ENCODE peak calls at places on chromosomes 12 and 14, in five cellular contexts. Y, G, S, Q and F are unnamed samples.

GRCh38 chr14:28305938-28306337 is 460.6 kb upstream of the FOXG1 start:
- DNase-seq in G (no peak), Q (no peak), S (no peak), Y (no peak), F (no peak)

GRCh38 chr12:57899010-57899662 is 42.2 kb upstream of the ATP23 start:
- DNase-seq in Y (peak), S (peak), Q (peak), G (peak), F (no peak)

GRCh38 chr12:25089738-25090137 is 105.2 kb downstream of the DNAI7 start:
- DNase-seq in S (no peak), Y (no peak), Q (no peak), G (no peak), F (peak)

GRCh38 chr12:123143753-123144461 is 7.0 kb downstream of the PITPNM2 start:
- DNase-seq in S (no peak), G (no peak), Y (no peak), Q (no peak), F (no peak)

GRCh38 chr12:48764521-48764920 is 24.4 kb downstream of the ADCY6 start:
- DNase-seq in Y (peak), G (no peak), S (no peak), Q (no peak), F (no peak)

GRCh38 chr14:51157012-51157411 is 62.1 kb upstream of the TRIM9 start:
- DNase-seq in Q (peak), S (no peak), G (no peak), Y (no peak), F (peak)

GRCh38 chr12:116136340-116136739 is 141.2 kb downstream of the MED13L start:
- DNase-seq in S (peak), G (no peak), Q (peak), Y (no peak), F (no peak)

GRCh38 chr12:13205809-13206559 is 9.5 kb downstream of the EMP1 start:
- DNase-seq in S (peak), G (no peak), Q (peak), Y (no peak), F (no peak)

GRCh38 chr12:53299101-53299453 is 418 bp upstream of the MYG1 start:
- DNase-seq in Y (no peak), S (peak), G (no peak), Q (peak), F (no peak)

GRCh38 chr12:101746661-101747060 is 7.4 kb upstream of the SYCP3 start:
- DNase-seq in Q (peak), G (no peak), Y (no peak), S (no peak), F (no peak)

GRCh38 chr12:72986963-72987362 is 714.8 kb downstream of the TRHDE start:
- DNase-seq in Y (no peak), Q (no peak), S (no peak), G (no peak), F (no peak)

GRCh38 chr12:114165921-114166320 is 199.8 kb upstream of the RBM19 start:
- DNase-seq in Q (peak), G (no peak), S (no peak), Y (no peak), F (no peak)

GRCh38 chr12:62933871-62934798 is 815 bp downstream of the PPM1H start:
- DNase-seq in Q (peak), S (peak), Y (peak), G (no peak), F (no peak)

GRCh38 chr12:109617496-109617895 is 43.9 kb downstream of the MVK start:
- DNase-seq in S (no peak), Q (no peak), Y (no peak), G (no peak), F (no peak)

GRCh38 chr12:121038861-121039654 is at the start of gene OASL:
- DNase-seq in G (peak), S (no peak), Q (peak), Y (peak), F (no peak)

GRCh38 chr12:64780531-64781373 is 21.5 kb upstream of the GNS start:
- DNase-seq in Y (peak), G (peak), Q (no peak), S (no peak), F (no peak)

GRCh38 chr12:46187023-46187422 is 81.8 kb downstream of the SLC38A1 start:
- DNase-seq in S (peak), G (no peak), Y (no peak), Q (peak), F (peak)

GRCh38 chr12:130266751-130267150 is 70.9 kb upstream of the PIWIL1 start:
- DNase-seq in Q (no peak), S (no peak), Y (no peak), G (no peak), F (no peak)

GRCh38 chr12:53676715-53677611 is 1.1 kb upstream of the ATP5MC2 start:
- DNase-seq in Y (peak), Q (peak), G (peak), S (peak), F (no peak)

GRCh38 chr14:104603623-104604401 is 760 bp downstream of the TMEM179 start:
- DNase-seq in G (no peak), Q (no peak), Y (no peak), S (no peak), F (no peak)
- TF ChIP-seq CTCF in G (no peak), Q (no peak), Y (no peak), S (no peak), F (no peak)

DNA sequence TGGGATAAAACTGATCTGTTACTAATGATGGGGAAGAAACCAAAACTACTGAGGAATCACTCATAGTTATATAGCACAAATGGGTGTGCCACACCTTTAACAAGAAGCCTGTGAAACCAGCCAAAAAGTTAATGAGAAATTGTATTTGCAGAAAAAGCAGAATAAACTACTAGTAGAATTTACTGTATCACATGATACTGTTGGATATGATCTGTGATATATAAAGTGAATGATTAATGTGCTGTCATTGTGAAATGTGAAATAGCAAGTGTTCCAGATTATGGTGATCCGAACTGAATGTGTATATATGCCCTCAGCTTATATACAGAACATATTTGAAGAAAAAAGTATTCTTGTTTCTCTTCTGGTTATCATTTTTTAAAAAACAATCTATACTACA is 30.5 kb downstream of the VEZT start:
- DNase-seq in S (no peak), G (no peak), Q (no peak), Y (no peak), F (no peak)
- H3K4me3 ChIP-seq in S (no peak), G (no peak), Q (no peak), Y (no peak), F (no peak)

GRCh38 chr14:24310387-24310665 is 386 bp downstream of the LTB4R2 start:
- DNase-seq in G (no peak), Q (no peak), S (no peak), Y (peak), F (no peak)

GRCh38 chr14:24312736-24313507 is 1.6 kb downstream of the LTB4R start:
- DNase-seq in S (no peak), Q (no peak), G (no peak), Y (no peak), F (no peak)

GRCh38 chr14:24311837-24312615 is 724 bp downstream of the LTB4R start:
- DNase-seq in G (no peak), Y (no peak), Q (peak), S (no peak), F (no peak)

GRCh38 chr14:24309538-24310386 is at the start of gene LTB4R2:
- DNase-seq in Q (no peak), G (no peak), Y (no peak), S (no peak), F (no peak)

DNA sequence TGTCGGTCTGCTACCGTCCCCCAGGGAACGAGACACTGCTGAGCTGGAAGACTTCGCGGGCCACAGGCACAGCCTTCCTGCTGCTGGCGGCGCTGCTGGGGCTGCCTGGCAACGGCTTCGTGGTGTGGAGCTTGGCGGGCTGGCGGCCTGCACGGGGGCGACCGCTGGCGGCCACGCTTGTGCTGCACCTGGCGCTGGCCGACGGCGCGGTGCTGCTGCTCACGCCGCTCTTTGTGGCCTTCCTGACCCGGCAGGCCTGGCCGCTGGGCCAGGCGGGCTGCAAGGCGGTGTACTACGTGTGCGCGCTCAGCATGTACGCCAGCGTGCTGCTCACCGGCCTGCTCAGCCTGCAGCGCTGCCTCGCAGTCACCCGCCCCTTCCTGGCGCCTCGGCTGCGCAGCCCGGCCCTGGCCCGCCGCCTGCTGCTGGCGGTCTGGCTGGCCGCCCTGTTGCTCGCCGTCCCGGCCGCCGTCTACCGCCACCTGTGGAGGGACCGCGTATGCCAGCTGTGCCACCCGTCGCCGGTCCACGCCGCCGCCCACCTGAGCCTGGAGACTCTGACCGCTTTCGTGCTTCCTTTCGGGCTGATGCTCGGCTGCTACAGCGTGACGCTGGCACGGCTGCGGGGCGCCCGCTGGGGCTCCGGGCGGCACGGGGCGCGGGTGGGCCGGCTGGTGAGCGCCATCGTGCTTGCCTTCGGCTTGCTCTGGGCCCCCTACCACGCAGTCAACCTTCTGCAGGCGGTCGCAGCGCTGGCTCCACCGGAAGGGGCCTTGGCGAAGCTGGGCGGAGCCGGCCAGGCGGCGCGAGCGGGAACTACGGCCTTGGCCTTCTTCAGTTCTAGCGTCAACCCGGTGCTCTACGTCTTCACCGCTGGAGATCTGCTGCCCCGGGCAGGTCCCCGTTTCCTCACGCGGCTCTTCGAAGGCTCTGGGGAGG is at the start of gene LTB4R:
- DNase-seq in Y (peak), G (peak), Q (peak), S (peak), F (peak)
- TF ChIP-seq CTCF in Y (peak), G (no peak), Q (no peak), S (peak), F (peak)

GRCh38 chr14:59895721-59896120 is 24.2 kb upstream of the LRRC9 start:
- DNase-seq in S (no peak), Y (no peak), G (no peak), Q (no peak), F (no peak)

DNA sequence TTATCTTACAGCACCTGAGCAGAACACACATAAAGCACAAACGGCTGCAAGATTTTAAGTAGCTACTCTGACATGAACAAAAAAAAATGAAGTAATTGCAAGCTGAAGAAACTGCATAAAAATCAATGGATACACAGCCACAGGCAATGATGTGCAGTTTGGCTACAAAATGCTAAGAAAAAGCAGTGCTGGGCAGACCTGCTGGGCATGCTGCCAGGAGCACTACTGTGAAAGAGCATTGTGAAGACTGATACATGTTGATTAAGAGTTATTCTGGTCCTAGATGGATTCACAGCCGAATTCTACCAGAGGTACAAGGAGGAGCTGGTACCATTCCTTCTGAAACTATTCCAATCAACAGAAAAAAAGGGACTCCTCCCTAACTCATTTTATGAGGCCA is 20.1 kb upstream of the RTN1 start:
- DNase-seq in S (no peak), Q (no peak), G (no peak), Y (no peak), F (no peak)
- H3K4me3 ChIP-seq in S (no peak), Q (no peak), G (no peak), Y (no peak), F (no peak)

DNA sequence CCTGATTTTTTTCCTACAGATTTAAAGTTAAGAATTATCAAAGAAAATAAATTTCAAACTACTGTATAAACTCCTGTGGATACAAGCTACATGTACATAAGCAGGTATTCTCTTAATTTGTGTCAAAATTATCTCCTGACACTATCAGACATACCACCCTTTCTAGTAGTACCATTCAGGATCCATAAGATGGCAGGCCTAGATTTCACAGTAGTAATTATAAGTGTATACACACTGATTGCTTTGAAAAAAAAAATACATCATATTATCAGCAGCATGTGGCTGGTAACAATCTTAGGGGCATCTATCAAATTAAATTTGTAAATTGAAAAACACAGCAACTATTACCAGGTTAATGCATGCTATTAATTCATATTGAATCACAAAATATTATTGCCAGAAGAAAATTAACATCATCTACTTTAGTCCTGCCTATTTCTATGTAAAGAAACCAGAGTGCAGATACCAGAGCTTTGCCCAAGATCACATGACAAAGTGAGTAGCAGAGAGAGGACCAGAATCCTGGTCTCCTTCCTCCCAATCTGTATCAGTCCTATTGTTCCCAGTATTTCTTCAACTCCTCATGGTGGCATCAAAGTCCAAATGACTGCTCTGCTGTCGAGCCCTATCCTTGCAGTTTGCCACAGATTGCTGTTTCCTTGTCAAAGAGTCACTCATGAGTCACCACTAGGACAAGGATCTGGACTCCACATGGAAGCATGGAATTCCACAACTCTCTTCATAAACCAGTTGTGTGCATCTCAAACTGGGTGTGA is 27.7 kb upstream of the CALM1 start:
- DNase-seq in Q (peak), S (no peak), Y (peak), G (no peak), F (no peak)
- TF ChIP-seq CTCF in Q (no peak), S (no peak), Y (no peak), G (peak), F (no peak)